ENCODE peak calls at places on chromosomes 5 and 9, in six cellular contexts. W, V, Q, M, O and X are unnamed samples.
A peak's percentile ranks its signal among the peaks of the same experiment; 100 is the strongest.

GRCh38 chr5:141393267-141393666 is 834 bp downstream of the PCDHGA8 start:
- DNase-seq in V (no peak), M (no peak), O (no peak), W (no peak), Q (no peak), X (no peak)

GRCh38 chr9:6247266-6247665 is 31.7 kb downstream of the IL33 start:
- DNase-seq in W (no peak), V (no peak), M (no peak), Q (no peak), O (no peak), X (no peak)

GRCh38 chr9:128771094-128771721 is 519 bp downstream of the ZER1 start:
- DNase-seq in V (no peak), W (peak; percentile 61), Q (no peak), O (no peak), M (no peak), X (no peak)

GRCh38 chr5:67972027-67972822 is 243.3 kb upstream of the PIK3R1 start:
- DNase-seq in V (no peak), W (no peak), Q (no peak), O (no peak), M (no peak), X (no peak)

GRCh38 chr5:172334196-172334595 is 50.6 kb upstream of the UBTD2 start:
- DNase-seq in Q (no peak), O (no peak), V (no peak), M (no peak), W (peak; percentile 79), X (no peak)

GRCh38 chr9:34591091-34591910 is 1.8 kb upstream of the CNTFR start:
- DNase-seq in O (peak; percentile 85), M (peak; percentile 93), V (peak; percentile 90), Q (peak; percentile 91), W (peak; percentile 97), X (peak; percentile 90)

GRCh38 chr9:107489144-107489673 is 360 bp downstream of the KLF4 start:
- DNase-seq in M (no peak), V (no peak), O (no peak), W (no peak), Q (no peak), X (peak; percentile 11)

GRCh38 chr5:173155912-173156311 is 11.6 kb downstream of the BNIP1 start:
- DNase-seq in O (no peak), W (no peak), M (no peak), V (no peak), Q (no peak), X (no peak)

GRCh38 chr5:21810737-21811316 is 1042.3 kb downstream of the CDH12 start:
- DNase-seq in W (no peak), V (no peak), O (no peak), Q (no peak), M (peak; percentile 34), X (no peak)

GRCh38 chr9:110121170-110121569 is 86.8 kb downstream of the C9orf152 start:
- DNase-seq in V (no peak), W (no peak), Q (no peak), M (no peak), O (no peak), X (no peak)

GRCh38 chr5:38382898-38383297 is 124.5 kb downstream of the EGFLAM start:
- DNase-seq in M (peak; percentile 81), Q (peak; percentile 78), O (peak; percentile 56), W (peak; percentile 93), V (peak; percentile 69), X (peak; percentile 30)

GRCh38 chr5:108867661-108868060 is 120.0 kb downstream of the FER start:
- DNase-seq in Q (no peak), O (no peak), W (no peak), V (no peak), M (no peak), X (no peak)

GRCh38 chr5:165497707-165498106 is 1992.3 kb downstream of the MAT2B start:
- DNase-seq in V (no peak), Q (no peak), W (peak; percentile 54), O (no peak), M (peak; percentile 46), X (no peak)

GRCh38 chr5:172849636-172850453 is 15.8 kb downstream of the ERGIC1 start:
- DNase-seq in O (no peak), M (no peak), V (no peak), Q (no peak), W (no peak), X (no peak)

GRCh38 chr9:95167998-95168397 is 149.5 kb downstream of the FANCC start:
- DNase-seq in M (peak; percentile 85), V (no peak), O (no peak), W (peak; percentile 93), Q (no peak), X (no peak)

GRCh38 chr9:41229408-41230401 is 40.6 kb upstream of the ZNG1F start:
- DNase-seq in W (peak; percentile 54), M (peak; percentile 13), Q (no peak), O (peak; percentile 28), V (peak; percentile 64), X (peak; percentile 20)

GRCh38 chr9:83271665-83272071 is 208.7 kb upstream of the RASEF start:
- DNase-seq in W (no peak), O (no peak), M (no peak), V (no peak), Q (no peak), X (no peak)

GRCh38 chr5:127892467-127893207 is 189.4 kb downstream of the CCDC192 start:
- DNase-seq in M (no peak), W (no peak), V (no peak), Q (no peak), O (no peak), X (no peak)

GRCh38 chr5:62266573-62266972 is 39.4 kb upstream of the KIF2A start:
- DNase-seq in M (no peak), O (no peak), W (no peak), Q (no peak), V (no peak), X (no peak)

GRCh38 chr9:135034106-135034505 is 53.4 kb upstream of the OLFM1 start:
- DNase-seq in W (no peak), Q (peak; percentile 23), O (no peak), V (peak; percentile 13), M (no peak), X (no peak)

GRCh38 chr9:20848490-20848889 is 164.4 kb downstream of the FOCAD start:
- DNase-seq in Q (no peak), W (no peak), V (no peak), O (no peak), M (no peak), X (no peak)

GRCh38 chr5:62343428-62343827 is 37.4 kb downstream of the KIF2A start:
- DNase-seq in Q (no peak), W (no peak), M (no peak), V (no peak), O (no peak), X (no peak)

GRCh38 chr5:132303589-132303988 is 9.4 kb downstream of the SLC22A4 start:
- DNase-seq in W (no peak), O (no peak), V (no peak), M (no peak), Q (no peak), X (no peak)

GRCh38 chr5:132300572-132301340 is 6.6 kb downstream of the SLC22A4 start:
- DNase-seq in W (no peak), O (peak; percentile 52), V (peak; percentile 50), Q (no peak), M (no peak), X (no peak)

GRCh38 chr5:132299901-132300300 is 5.7 kb downstream of the SLC22A4 start:
- DNase-seq in V (no peak), M (no peak), O (no peak), Q (no peak), W (no peak), X (no peak)

GRCh38 chr5:132302413-132302812 is 8.2 kb downstream of the SLC22A4 start:
- DNase-seq in V (peak; percentile 42), M (no peak), W (no peak), Q (no peak), O (no peak), X (no peak)

GRCh38 chr5:132301341-132302274 is 7.4 kb downstream of the SLC22A4 start:
- DNase-seq in M (no peak), Q (no peak), O (no peak), V (peak; percentile 55), W (no peak), X (no peak)
- H3K4me3 ChIP-seq in M (no peak overlapping the region), Q (no peak overlapping the region), O (no peak overlapping the region), V (no peak overlapping the region), W (no peak overlapping the region), X (no peak overlapping the region)

DNA sequence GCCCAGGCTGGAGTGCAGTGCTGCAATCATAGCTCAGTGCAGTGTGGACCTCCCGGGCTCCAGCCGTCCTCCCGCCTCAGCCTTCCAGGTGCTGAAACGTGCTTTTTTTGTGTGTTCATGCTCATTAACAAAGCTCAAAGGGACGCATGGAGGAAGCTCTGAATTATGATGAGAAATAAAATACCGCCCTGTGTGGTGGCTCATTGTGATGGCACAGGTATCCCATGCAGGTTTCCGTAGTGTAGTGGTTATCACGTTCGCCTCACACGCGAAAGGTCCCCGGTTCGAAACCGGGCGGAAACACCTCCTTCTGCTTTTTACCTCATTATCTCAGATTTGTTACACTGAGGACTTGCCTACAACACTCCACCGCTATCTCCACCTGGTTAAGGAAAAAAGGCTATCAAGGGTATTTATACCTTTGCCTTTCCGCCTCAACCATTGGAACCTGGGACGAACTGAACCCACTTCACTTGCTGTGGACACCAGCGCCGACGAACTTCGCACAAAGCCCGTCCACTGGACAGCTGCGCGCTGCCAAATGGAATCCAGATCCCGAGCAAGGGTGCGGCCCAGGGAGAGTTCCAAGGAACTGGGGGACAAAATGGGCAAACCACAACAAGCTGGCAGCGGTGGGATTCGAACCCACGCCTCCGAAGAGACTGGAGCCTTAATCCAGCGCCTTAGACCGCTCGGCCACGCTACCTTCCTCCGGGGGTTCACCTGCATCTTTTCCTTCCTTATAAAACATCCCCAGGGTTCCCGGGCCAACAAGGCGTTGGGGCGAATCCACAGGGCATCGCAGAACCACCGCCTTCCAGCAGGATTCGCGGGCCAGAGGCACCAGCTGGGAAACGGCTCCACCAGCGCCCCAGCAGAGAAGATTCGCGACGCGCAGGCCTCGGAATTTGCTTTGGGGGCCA is 26.3 kb downstream of the OR2V2 start:
- DNase-seq in M (peak; percentile 59), Q (no peak), W (peak; percentile 95), O (no peak), V (no peak), X (no peak)
- TF ChIP-seq CTCF in M (no peak), Q (no peak), W (peak; percentile 24), O (no peak), V (no peak), X (no peak)

DNA sequence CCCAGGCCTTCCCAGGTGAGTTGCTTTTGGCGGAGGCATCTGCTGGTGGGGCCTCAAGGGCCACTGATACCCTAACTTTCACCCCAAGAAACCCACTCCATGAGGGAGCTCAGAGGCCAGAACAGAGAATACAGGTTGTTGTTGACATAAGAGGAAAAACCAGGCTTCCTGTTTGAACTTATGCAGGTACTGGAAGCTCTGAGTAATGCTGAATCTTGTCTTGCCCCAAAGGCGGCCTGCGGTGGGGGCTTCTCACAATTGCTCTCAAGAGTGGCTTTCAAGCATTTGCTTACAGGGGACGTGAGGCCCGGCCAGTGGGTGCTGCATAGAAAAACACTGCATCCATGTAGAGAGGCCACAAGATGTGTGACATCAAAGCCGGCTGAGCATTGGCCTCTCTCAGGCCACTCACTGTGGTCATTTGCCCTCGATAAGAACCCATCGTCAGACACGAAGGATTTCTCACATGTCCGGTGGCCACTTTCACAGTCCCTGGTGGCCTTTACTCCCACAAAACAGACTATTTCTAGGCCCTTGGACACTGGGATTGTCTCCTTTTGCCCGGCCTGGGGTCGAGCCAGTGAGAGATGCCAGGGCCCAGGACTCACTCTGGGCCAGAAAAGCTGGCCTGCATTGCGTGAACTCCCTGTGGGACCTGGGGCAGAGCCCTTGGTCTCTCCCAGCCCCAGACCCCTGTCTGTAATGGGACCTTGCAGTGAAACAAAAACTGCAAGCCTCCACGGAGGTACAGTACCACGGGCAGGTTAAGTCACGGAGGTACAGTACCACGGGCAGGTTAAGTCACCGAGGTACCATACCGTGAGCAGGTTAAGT is 34.5 kb upstream of the TCF7 start:
- DNase-seq in M (no peak), Q (no peak), V (no peak), O (no peak), W (no peak), X (no peak)
- H3K4me1 ChIP-seq in M (no peaks in the 10 kb centered on the region), Q (no peaks in the 10 kb centered on the region), V (no peaks in the 10 kb centered on the region), O (no peaks in the 10 kb centered on the region), W (no peaks in the 10 kb centered on the region), X (no peaks in the 10 kb centered on the region)

GRCh38 chr9:137680445-137681358 is 61.9 kb downstream of the EHMT1 start:
- DNase-seq in Q (peak; percentile 40), W (peak; percentile 64), M (no peak), V (no peak), O (no peak), X (no peak)
- H3K4me3 ChIP-seq in Q (no peak overlapping the region), W (no peak overlapping the region), M (no peak overlapping the region), V (no peak overlapping the region), O (no peak overlapping the region), X (no peak overlapping the region)